ENCODE peak calls at places on chromosomes 2 and 18, in five cellular contexts. One of them, this sample, is unnamed. For H3K4me1, the result is how much of the 10 kb centered on the place peaks cover.

GRCh38 chr2:191782351-191782750 is 64.5 kb downstream of the CAVIN2 start:
- DNase-seq in lower lobe of right lung: no peak
- DNase-seq in tibial nerve: no peak
- DNase-seq in Karpas-422: no peak
- DNase-seq in psoas muscle: no peak
- DNase-seq in this sample: no peak

GRCh38 chr18:23433360-23433759 is 19.7 kb upstream of the RIOK3 start:
- DNase-seq in Karpas-422: no peak
- DNase-seq in psoas muscle: no peak
- DNase-seq in tibial nerve: no peak
- DNase-seq in lower lobe of right lung: no peak
- DNase-seq in this sample: no peak

GRCh38 chr2:165627463-165627862 is 158.0 kb downstream of the CSRNP3 start:
- DNase-seq in tibial nerve: no peak
- DNase-seq in lower lobe of right lung: no peak
- DNase-seq in psoas muscle: no peak
- DNase-seq in Karpas-422: peak
- DNase-seq in this sample: peak

GRCh38 chr2:231605607-231606091 is 13.0 kb downstream of the TEX44 start:
- DNase-seq in Karpas-422: peak
- DNase-seq in psoas muscle: no peak
- DNase-seq in tibial nerve: no peak
- DNase-seq in lower lobe of right lung: no peak
- DNase-seq in this sample: no peak

GRCh38 chr2:16043192-16043591 is 102.8 kb downstream of the MYCN start:
- DNase-seq in psoas muscle: no peak
- DNase-seq in tibial nerve: no peak
- DNase-seq in lower lobe of right lung: no peak
- DNase-seq in Karpas-422: no peak
- DNase-seq in this sample: no peak

GRCh38 chr2:123164216-123164615 is 860.9 kb upstream of the CNTNAP5 start:
- DNase-seq in psoas muscle: no peak
- DNase-seq in lower lobe of right lung: no peak
- DNase-seq in Karpas-422: no peak
- DNase-seq in tibial nerve: no peak
- DNase-seq in this sample: no peak

GRCh38 chr2:201151127-201152074 is 31.5 kb upstream of the CASP10 start:
- DNase-seq in lower lobe of right lung: no peak
- DNase-seq in psoas muscle: no peak
- DNase-seq in tibial nerve: no peak
- DNase-seq in Karpas-422: peak
- DNase-seq in this sample: peak

GRCh38 chr18:44696892-44697291 is 16.2 kb downstream of the SETBP1 start:
- DNase-seq in psoas muscle: peak
- DNase-seq in tibial nerve: no peak
- DNase-seq in lower lobe of right lung: no peak
- DNase-seq in Karpas-422: no peak
- DNase-seq in this sample: no peak

GRCh38 chr2:190505696-190506095 is 28.8 kb downstream of the NEMP2 start:
- DNase-seq in psoas muscle: no peak
- DNase-seq in lower lobe of right lung: no peak
- DNase-seq in Karpas-422: no peak
- DNase-seq in tibial nerve: no peak
- DNase-seq in this sample: no peak

GRCh38 chr2:63049291-63050185 is 1.1 kb upstream of the OTX1 start:
- DNase-seq in psoas muscle: no peak
- DNase-seq in Karpas-422: no peak
- DNase-seq in tibial nerve: no peak
- DNase-seq in lower lobe of right lung: no peak
- DNase-seq in this sample: peak

GRCh38 chr2:12318427-12319057 is 398.2 kb upstream of the TRIB2 start:
- DNase-seq in Karpas-422: no peak
- DNase-seq in psoas muscle: no peak
- DNase-seq in tibial nerve: no peak
- DNase-seq in lower lobe of right lung: no peak
- DNase-seq in this sample: peak

GRCh38 chr2:36380624-36381481 is 25.3 kb downstream of the CRIM1 start:
- DNase-seq in lower lobe of right lung: peak
- DNase-seq in Karpas-422: no peak
- DNase-seq in tibial nerve: no peak
- DNase-seq in psoas muscle: no peak
- DNase-seq in this sample: peak

GRCh38 chr18:24103622-24104021 is 35.2 kb upstream of the CABYR start:
- DNase-seq in Karpas-422: no peak
- DNase-seq in psoas muscle: no peak
- DNase-seq in tibial nerve: no peak
- DNase-seq in lower lobe of right lung: no peak
- DNase-seq in this sample: no peak

GRCh38 chr18:47420130-47420529 is 168.7 kb upstream of the SKOR2 start:
- DNase-seq in tibial nerve: no peak
- DNase-seq in psoas muscle: no peak
- DNase-seq in Karpas-422: peak
- DNase-seq in lower lobe of right lung: no peak
- DNase-seq in this sample: no peak

GRCh38 chr2:122255924-122256323 is 500.5 kb downstream of the TSN start:
- DNase-seq in psoas muscle: no peak
- DNase-seq in lower lobe of right lung: no peak
- DNase-seq in Karpas-422: no peak
- DNase-seq in tibial nerve: no peak
- DNase-seq in this sample: no peak

DNA sequence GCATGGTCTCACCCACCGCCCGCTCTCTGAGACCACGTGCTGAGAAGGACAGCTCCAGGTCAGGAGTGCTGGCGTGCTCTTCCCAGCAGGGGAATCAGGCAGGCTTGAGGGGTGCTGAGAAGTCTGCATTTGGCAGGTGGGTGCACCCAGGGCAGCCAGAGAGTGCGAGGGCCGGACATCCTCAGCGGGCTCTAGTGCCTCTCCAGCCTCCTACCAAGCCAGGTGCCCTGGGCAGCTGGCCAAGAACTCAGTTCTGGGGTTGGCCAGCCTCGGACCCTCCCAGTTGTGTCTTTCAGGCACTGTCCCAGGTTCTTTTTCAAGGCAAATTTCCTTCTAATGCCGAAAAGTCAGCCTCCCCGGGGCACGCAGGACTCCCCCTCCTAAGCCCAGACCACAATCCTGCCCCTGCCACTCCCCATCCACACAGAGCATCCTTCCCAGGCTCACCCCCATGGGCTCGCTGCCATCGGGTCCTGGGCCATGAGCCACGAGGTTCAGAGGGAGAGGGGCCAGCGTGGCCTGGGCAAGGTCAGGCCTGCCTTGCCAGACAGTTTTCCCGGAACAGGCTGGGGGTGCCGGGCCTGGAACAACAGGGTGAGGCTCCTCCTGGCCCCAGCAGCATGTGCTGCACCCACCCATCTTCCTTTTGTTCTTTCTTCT is 52.2 kb upstream of the GPC1 start:
- DNase-seq in psoas muscle: peak
- DNase-seq in lower lobe of right lung: peak
- DNase-seq in tibial nerve: no peak
- DNase-seq in Karpas-422: no peak
- DNase-seq in this sample: no peak
- H3K4me3 ChIP-seq in psoas muscle: no peak
- H3K4me3 ChIP-seq in lower lobe of right lung: no peak
- H3K4me3 ChIP-seq in tibial nerve: no peak
- H3K4me3 ChIP-seq in Karpas-422: no peak
- H3K4me3 ChIP-seq in this sample: no peak

GRCh38 chr2:100065029-100065428 is 77.4 kb downstream of the AFF3 start:
- DNase-seq in tibial nerve: no peak
- DNase-seq in Karpas-422: no peak
- DNase-seq in lower lobe of right lung: no peak
- DNase-seq in psoas muscle: no peak
- DNase-seq in this sample: no peak

GRCh38 chr2:100068395-100068794 is 74.0 kb downstream of the AFF3 start:
- DNase-seq in psoas muscle: no peak
- DNase-seq in Karpas-422: no peak
- DNase-seq in lower lobe of right lung: no peak
- DNase-seq in tibial nerve: no peak
- DNase-seq in this sample: no peak

GRCh38 chr2:100067796-100068195 is 74.6 kb downstream of the AFF3 start:
- DNase-seq in lower lobe of right lung: no peak
- DNase-seq in Karpas-422: no peak
- DNase-seq in tibial nerve: no peak
- DNase-seq in psoas muscle: no peak
- DNase-seq in this sample: no peak

GRCh38 chr2:100066246-100066645 is 76.1 kb downstream of the AFF3 start:
- DNase-seq in lower lobe of right lung: no peak
- DNase-seq in Karpas-422: no peak
- DNase-seq in tibial nerve: no peak
- DNase-seq in psoas muscle: no peak
- DNase-seq in this sample: no peak

DNA sequence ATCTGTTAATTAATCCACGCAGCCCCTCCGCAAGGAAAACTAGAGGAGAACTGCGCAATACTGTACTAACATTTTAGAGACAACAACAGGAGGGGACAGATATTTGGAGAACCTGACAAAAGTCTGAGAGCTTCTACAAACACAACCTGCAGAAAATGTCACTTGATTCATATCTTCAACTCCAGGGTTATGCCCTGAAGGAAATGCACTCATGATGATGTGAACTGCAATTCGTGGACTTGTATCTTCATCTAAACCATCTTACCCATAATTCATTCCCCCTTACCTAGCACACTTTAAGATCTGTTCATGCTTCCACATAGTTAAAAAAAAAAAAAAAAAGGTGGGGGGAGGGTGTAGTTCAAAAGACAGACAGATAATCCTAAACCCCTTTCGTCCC is 75.5 kb downstream of the AFF3 start:
- DNase-seq in Karpas-422: no peak
- DNase-seq in psoas muscle: no peak
- DNase-seq in tibial nerve: no peak
- DNase-seq in lower lobe of right lung: no peak
- DNase-seq in this sample: no peak
- H3K4me1 ChIP-seq in Karpas-422: under half
- H3K4me1 ChIP-seq in psoas muscle: under half
- H3K4me1 ChIP-seq in tibial nerve: under half
- H3K4me1 ChIP-seq in lower lobe of right lung: under half
- H3K4me1 ChIP-seq in this sample: under half

GRCh38 chr2:43445248-43445647 is 150.6 kb downstream of the THADA start:
- DNase-seq in tibial nerve: peak
- DNase-seq in Karpas-422: no peak
- DNase-seq in psoas muscle: no peak
- DNase-seq in lower lobe of right lung: no peak
- DNase-seq in this sample: no peak
- H3K4me3 ChIP-seq in tibial nerve: no peak
- H3K4me3 ChIP-seq in Karpas-422: no peak
- H3K4me3 ChIP-seq in psoas muscle: no peak
- H3K4me3 ChIP-seq in lower lobe of right lung: no peak
- H3K4me3 ChIP-seq in this sample: no peak

GRCh38 chr2:40975175-40975574 is 523.3 kb upstream of the SLC8A1 start:
- DNase-seq in lower lobe of right lung: no peak
- DNase-seq in psoas muscle: no peak
- DNase-seq in Karpas-422: no peak
- DNase-seq in tibial nerve: no peak
- DNase-seq in this sample: no peak
- H3K4me1 ChIP-seq in lower lobe of right lung: under half
- H3K4me1 ChIP-seq in psoas muscle: under half
- H3K4me1 ChIP-seq in Karpas-422: under half
- H3K4me1 ChIP-seq in tibial nerve: under half
- H3K4me1 ChIP-seq in this sample: under half